ENCODE peak calls at places on chromosomes 13 and 19, in four cellular contexts. K is WTC11, C is K562, D is HepG2. P is an unnamed sample.

GRCh38 chr13:45527699-45528462 is 63.1 kb downstream of the COG3 start:
- DNase-seq in D (peak; percentile 77), C (no peak), K (no peak), P (no peak)

GRCh38 chr19:14112809-14113385 is 4.7 kb downstream of the PRKACA start:
- DNase-seq in D (peak; percentile 29), C (no peak), K (no peak), P (no peak)

GRCh38 chr13:42762917-42763316 is 18.5 kb upstream of the FAM216B start:
- DNase-seq in C (no peak), D (no peak), K (no peak), P (no peak)

GRCh38 chr19:49447485-49448431 is 3.9 kb downstream of the PIH1D1 start:
- DNase-seq in D (no peak), C (peak; percentile 75), K (peak; percentile 91), P (no peak)

GRCh38 chr19:29524201-29524911 is 1.4 kb upstream of the VSTM2B start:
- DNase-seq in K (peak; percentile 66), C (no peak), D (no peak), P (no peak)

GRCh38 chr19:39941615-39942507 is 7.4 kb upstream of the FCGBP start:
- DNase-seq in D (no peak), K (no peak), C (no peak), P (no peak)

GRCh38 chr19:46391296-46392251 is 21.8 kb downstream of the CCDC8 start:
- DNase-seq in D (no peak), K (no peak), C (no peak), P (no peak)

GRCh38 chr19:35409191-35409590 is 38.3 kb downstream of the GPR42 start:
- DNase-seq in D (no peak), C (no peak), K (no peak), P (no peak)

GRCh38 chr13:44350775-44351504 is 22.7 kb upstream of the SERP2 start:
- DNase-seq in C (no peak), D (no peak), K (no peak), P (no peak)

GRCh38 chr13:113367771-113368170 is 3.8 kb upstream of the GRTP1 start:
- DNase-seq in K (no peak), C (no peak), D (no peak), P (no peak)

GRCh38 chr13:103935117-103935516 is 868.9 kb upstream of the SLC10A2 start:
- DNase-seq in D (no peak), C (no peak), K (no peak), P (no peak)

GRCh38 chr13:106919093-106919492 is 351.2 kb upstream of the ARGLU1 start:
- DNase-seq in D (no peak), K (no peak), C (no peak), P (no peak)

GRCh38 chr19:32859591-32859990 is 10.0 kb downstream of the SLC7A9 start:
- DNase-seq in C (no peak), K (no peak), D (no peak), P (no peak)

GRCh38 chr13:92547256-92547655 is 679.4 kb upstream of the GPC6 start:
- DNase-seq in C (no peak), K (no peak), D (no peak), P (no peak)

GRCh38 chr13:44305845-44306244 is 67.8 kb upstream of the SERP2 start:
- DNase-seq in K (no peak), C (no peak), D (no peak), P (no peak)

GRCh38 chr13:98275711-98276171 is 98.7 kb upstream of the RNF113B start:
- DNase-seq in D (no peak), C (no peak), K (no peak), P (no peak)

GRCh38 chr19:52961981-52962380 is 700 bp downstream of the ZNF816 start:
- DNase-seq in C (peak; percentile 9), K (no peak), D (peak; percentile 1), P (no peak)
- TF ChIP-seq ELF4 in C (no peak), K (no peak), D (no peak), P (no peak)

GRCh38 chr13:109093988-109094387 is 464.6 kb downstream of the MYO16 start:
- DNase-seq in D (no peak), K (no peak), C (no peak), P (no peak)
- TF ChIP-seq ELF4 in D (no peak), K (no peak), C (no peak), P (no peak)

GRCh38 chr19:50817941-50818858 is 5.4 kb downstream of the KLK1 start:
- DNase-seq in C (peak; percentile 97), D (no peak), K (peak; percentile 97), P (peak; percentile 91)
- TF ChIP-seq ELF4 in C (peak; percentile 68), D (no peak), K (no peak), P (no peak)

DNA sequence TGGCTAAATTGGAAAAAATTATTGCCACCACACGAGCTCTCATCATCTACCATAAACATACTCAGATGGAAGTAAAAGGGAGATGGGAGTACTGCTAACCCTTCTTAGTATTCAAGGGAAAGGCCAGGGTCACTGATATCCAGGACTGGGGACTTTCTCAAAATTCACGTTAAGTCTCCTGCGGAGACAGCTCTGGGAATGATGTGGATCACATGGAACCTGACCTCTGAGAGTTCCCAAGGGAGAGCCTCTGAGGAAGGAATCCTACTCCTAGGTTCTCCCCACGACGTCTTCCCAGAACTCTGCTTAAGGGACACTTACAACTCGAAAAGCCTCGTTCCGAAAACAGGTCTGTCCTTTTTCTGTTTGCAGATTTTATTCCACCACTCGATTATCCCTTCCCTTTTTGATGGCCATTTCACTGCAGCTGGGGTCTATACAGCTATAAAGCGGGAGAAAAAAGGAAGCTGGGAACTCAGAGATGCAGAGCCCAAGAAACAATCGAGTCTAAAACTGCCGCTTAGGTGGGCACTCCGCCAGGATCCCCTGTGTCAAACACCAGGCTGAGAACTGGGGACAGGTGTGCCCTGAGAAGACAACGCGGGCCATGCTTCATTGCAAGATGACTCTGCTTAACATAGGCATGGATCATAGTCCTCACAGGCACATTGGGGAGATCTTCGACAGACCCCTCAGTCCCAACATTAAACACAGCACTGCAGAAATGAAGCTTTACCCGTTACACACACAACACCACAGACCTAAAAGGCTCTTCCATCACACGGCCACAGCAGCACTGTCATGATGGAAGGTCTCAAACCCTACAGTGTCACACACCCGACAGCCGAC is 823 bp upstream of the ZNF567 start:
- DNase-seq in K (no peak), C (peak; percentile 9), D (no peak), P (no peak)
- TF ChIP-seq ELF4 in K (no peak), C (no peak), D (no peak), P (no peak)

GRCh38 chr19:57075801-57076492 is 43.8 kb upstream of the USP29 start:
- DNase-seq in K (no peak), D (peak; percentile 65), C (no peak), P (no peak)
- TF ChIP-seq ELF4 in K (no peak), D (no peak), C (no peak), P (no peak)

GRCh38 chr19:9597027-9597426 is 12.7 kb upstream of the ZNF121 start:
- DNase-seq in K (no peak), D (no peak), C (no peak), P (no peak)
- TF ChIP-seq ELF4 in K (no peak), D (no peak), C (no peak), P (no peak)

P was measured in HEK293T.